ENCODE peak calls at places on chromosome 4, in seven cellular contexts. F, A, C, H, Y, M and L are unnamed samples.
A peak's percentile ranks its signal among the peaks of the same experiment; 100 is the strongest.

GRCh38 chr4:167025651-167026050 is 208.6 kb downstream of the SPOCK3 start:
- DNase-seq in H (no peak), M (no peak), F (no peak), Y (no peak), A (no peak), C (no peak), L (no peak)

GRCh38 chr4:101346312-101346561 is 1.1 kb downstream of the PPP3CA start:
- DNase-seq in Y (peak; percentile 66), F (peak; percentile 56), A (no peak), M (no peak), H (no peak), C (no peak), L (no peak)

GRCh38 chr4:86453044-86453501 is 93.2 kb upstream of the MAPK10 start:
- DNase-seq in C (no peak), A (no peak), H (no peak), M (no peak), Y (peak; percentile 24), F (no peak), L (no peak)

GRCh38 chr4:24428850-24429249 is 155.5 kb downstream of the DHX15 start:
- DNase-seq in H (no peak), C (no peak), Y (no peak), A (no peak), M (no peak), F (no peak), L (no peak)

GRCh38 chr4:7206385-7206784 is 14.0 kb downstream of the SORCS2 start:
- DNase-seq in Y (no peak), F (no peak), A (peak; percentile 38), M (no peak), H (no peak), C (no peak), L (peak; percentile 65)

GRCh38 chr4:56302775-56303174 is 84.5 kb downstream of the AASDH start:
- DNase-seq in H (no peak), M (no peak), A (no peak), F (no peak), Y (no peak), C (no peak), L (no peak)

GRCh38 chr4:141499454-141499853 is 136.9 kb upstream of the IL15 start:
- DNase-seq in H (no peak), C (no peak), M (no peak), Y (no peak), A (no peak), F (no peak), L (no peak)

GRCh38 chr4:2855584-2855983 is 11.9 kb downstream of the ADD1 start:
- DNase-seq in H (no peak), C (no peak), M (no peak), A (no peak), F (no peak), Y (no peak), L (no peak)

GRCh38 chr4:127103723-127104122 is 529.0 kb upstream of the INTU start:
- DNase-seq in Y (no peak), A (no peak), M (no peak), F (no peak), H (no peak), C (no peak), L (no peak)

GRCh38 chr4:37970702-37971101 is 10.5 kb downstream of the PTTG2 start:
- DNase-seq in H (peak; percentile 26), M (peak; percentile 38), C (peak; percentile 47), A (peak; percentile 70), F (peak; percentile 59), Y (peak; percentile 85), L (peak; percentile 70)

GRCh38 chr4:5067908-5068307 is 16.6 kb downstream of the STK32B start:
- DNase-seq in Y (no peak), F (no peak), M (no peak), C (no peak), H (no peak), A (no peak), L (no peak)

GRCh38 chr4:114598191-114599121 is at the start of gene UGT8:
- DNase-seq in M (peak; percentile 80), C (peak; percentile 83), Y (peak; percentile 93), H (no peak), F (peak; percentile 89), A (no peak), L (peak; percentile 89)

GRCh38 chr4:131974730-131975129 is 1174.4 kb upstream of the PCDH10 start:
- DNase-seq in A (no peak), Y (no peak), M (no peak), C (no peak), F (no peak), H (no peak), L (no peak)

GRCh38 chr4:153209410-153209809 is 5.2 kb downstream of the TRIM2 start:
- DNase-seq in A (no peak), H (no peak), C (no peak), Y (no peak), M (no peak), F (no peak), L (peak; percentile 65)

GRCh38 chr4:161702287-161702686 is 461.5 kb downstream of the FSTL5 start:
- DNase-seq in M (no peak), F (no peak), A (no peak), Y (no peak), H (no peak), C (no peak), L (no peak)

GRCh38 chr4:74659576-74660411 is 134.5 kb downstream of the BTC start:
- DNase-seq in F (no peak), H (peak; percentile 54), C (no peak), M (no peak), A (peak; percentile 54), Y (peak; percentile 53), L (peak; percentile 40)

GRCh38 chr4:109990307-109991257 is 77.9 kb downstream of the EGF start:
- DNase-seq in M (no peak), A (no peak), F (peak; percentile 30), Y (no peak), C (no peak), H (no peak), L (no peak)

GRCh38 chr4:13289391-13289790 is 194.7 kb downstream of the RAB28 start:
- DNase-seq in M (no peak), F (no peak), C (no peak), H (no peak), A (peak; percentile 19), Y (no peak), L (no peak)

GRCh38 chr4:186191266-186192067 is at the start of gene CYP4V2:
- DNase-seq in H (peak; percentile 42), A (peak; percentile 83), M (peak; percentile 73), F (peak; percentile 83), C (peak; percentile 84), Y (peak; percentile 88), L (peak; percentile 88)

GRCh38 chr4:183832776-183833450 is 72.2 kb upstream of the STOX2 start:
- DNase-seq in A (no peak), F (no peak), M (no peak), H (no peak), C (no peak), Y (no peak), L (no peak)

GRCh38 chr4:184347251-184348239 is 126.8 kb downstream of the IRF2 start:
- DNase-seq in F (peak; percentile 56), Y (peak; percentile 80), C (no peak), M (peak; percentile 59), H (no peak), A (peak; percentile 93), L (peak; percentile 86)

GRCh38 chr4:75555294-75556164 is at the start of gene ODAPH:
- DNase-seq in C (no peak), H (peak; percentile 21), F (peak; percentile 60), M (no peak), Y (peak; percentile 10), A (no peak), L (peak; percentile 50)

GRCh38 chr4:35125995-35126712 is 1118.2 kb downstream of the ARAP2 start:
- DNase-seq in H (no peak), A (no peak), Y (no peak), M (no peak), C (no peak), F (no peak), L (no peak)

GRCh38 chr4:185870437-185870836 is 58.4 kb upstream of the SORBS2 start:
- DNase-seq in Y (no peak), H (no peak), A (no peak), C (no peak), F (no peak), M (no peak), L (no peak)

GRCh38 chr4:33013280-33013679 is 2293.1 kb downstream of the PCDH7 start:
- DNase-seq in F (no peak), M (no peak), C (no peak), A (no peak), Y (no peak), H (no peak), L (no peak)

GRCh38 chr4:77819409-77819835 is 254 bp upstream of the CNOT6L start:
- DNase-seq in F (no peak), H (no peak), A (no peak), Y (no peak), M (peak; percentile 48), C (no peak), L (no peak)

GRCh38 chr4:25524616-25525146 is 131.0 kb upstream of the SLC34A2 start:
- DNase-seq in A (no peak), Y (no peak), H (no peak), F (no peak), M (no peak), C (no peak), L (no peak)

GRCh38 chr4:42152507-42153504 is at the start of gene BEND4:
- DNase-seq in H (no peak), M (peak; percentile 16), C (no peak), A (no peak), Y (peak; percentile 12), F (peak; percentile 76), L (peak; percentile 61)

GRCh38 chr4:142128529-142128928 is 492.1 kb downstream of the IL15 start:
- DNase-seq in Y (no peak), F (no peak), A (peak; percentile 26), M (no peak), H (no peak), C (no peak), L (no peak)

GRCh38 chr4:91837608-91838029 is 466.1 kb upstream of the GRID2 start:
- DNase-seq in C (no peak), M (no peak), F (no peak), Y (no peak), A (no peak), H (no peak), L (no peak)

GRCh38 chr4:105126311-105127153 is 20.1 kb upstream of the TET2 start:
- DNase-seq in C (no peak), Y (no peak), M (no peak), A (no peak), F (no peak), H (no peak), L (no peak)

GRCh38 chr4:622071-622995 is 3.0 kb upstream of the PDE6B start:
- DNase-seq in F (no peak), C (no peak), M (no peak), Y (no peak), A (no peak), H (no peak), L (peak; percentile 32)

GRCh38 chr4:52551487-52551886 is 107.6 kb downstream of the USP46 start:
- DNase-seq in Y (no peak), H (no peak), M (no peak), C (no peak), F (no peak), A (peak; percentile 51), L (peak; percentile 20)

GRCh38 chr4:56215901-56216300 is 171.4 kb downstream of the AASDH start:
- DNase-seq in M (no peak), H (peak; percentile 9), F (no peak), Y (peak; percentile 74), C (no peak), A (peak; percentile 62), L (no peak)

GRCh38 chr4:16159321-16159720 is 67.0 kb downstream of the TAPT1 start:
- DNase-seq in Y (peak; percentile 54), A (no peak), F (no peak), C (no peak), M (no peak), H (no peak), L (no peak)